ENCODE peak calls at places on chromosome 3, in nine cellular contexts. C is NCI-H146; K is mammary epithelial cell; J is head of caudate nucleus; D is dorsolateral prefrontal cortex; P is Right ventricle myocardium superior; H is naive thymus-derived CD8-positive, alpha-beta T cell; Z is ecto neural progenitor cell; W is T-helper 2 cell. O is an unnamed sample.
A peak's percentile ranks its signal among the peaks of the same experiment; 100 is the strongest.

GRCh38 chr3:98906230-98906629 is 4.7 kb upstream of the DCBLD2 start:
- DNase-seq in C (no peak), K (peak; percentile 55), J (no peak), D (no peak), P (no peak), H (no peak), Z (no peak), W (no peak), O (no peak)

GRCh38 chr3:88180398-88180999 is 30.7 kb downstream of the C3orf38 start:
- DNase-seq in C (no peak), K (peak; percentile 37), J (no peak), D (no peak), P (no peak), H (peak; percentile 38), Z (no peak), W (no peak), O (peak; percentile 9)

GRCh38 chr3:51717446-51717845 is 10.6 kb downstream of the GRM2 start:
- DNase-seq in C (no peak), K (no peak), J (no peak), D (no peak), P (no peak), H (no peak), Z (peak; percentile 43), W (no peak), O (no peak)

GRCh38 chr3:17901893-17902292 is 159.5 kb upstream of the TBC1D5 start:
- DNase-seq in C (no peak), K (no peak), J (no peak), D (no peak), P (no peak), H (no peak), Z (no peak), W (no peak), O (no peak)

GRCh38 chr3:157132936-157133335 is 27.0 kb downstream of the CCNL1 start:
- DNase-seq in C (no peak), K (peak; percentile 22), J (peak; percentile 67), D (no peak), P (no peak), H (no peak), Z (no peak), W (no peak), O (no peak)

GRCh38 chr3:57546616-57547015 is 2.5 kb upstream of the DNAH12 start:
- DNase-seq in C (no peak), K (no peak), J (no peak), D (no peak), P (no peak), H (no peak), Z (no peak), W (no peak), O (no peak)

GRCh38 chr3:24678441-24678865 is 183.8 kb upstream of the THRB start:
- DNase-seq in C (no peak), K (peak; percentile 94), J (no peak), D (no peak), P (no peak), H (no peak), Z (no peak), W (no peak), O (no peak)

GRCh38 chr3:128238100-128238459 is 84.8 kb downstream of the EEFSEC start:
- DNase-seq in C (no peak), K (no peak), J (no peak), D (no peak), P (no peak), H (no peak), Z (no peak), W (no peak), O (no peak)

GRCh38 chr3:63818282-63819150 is 583 bp upstream of the C3orf49 start:
- DNase-seq in C (peak; percentile 35), K (peak; percentile 33), J (peak; percentile 75), D (peak; percentile 72), P (no peak), H (peak; percentile 57), Z (peak; percentile 64), W (peak; percentile 20), O (peak; percentile 55)

GRCh38 chr3:107441617-107442016 is 64.4 kb downstream of the CCDC54 start:
- DNase-seq in C (no peak), K (no peak), J (no peak), D (no peak), P (no peak), H (no peak), Z (no peak), W (no peak), O (no peak)

GRCh38 chr3:161265916-161266571 is 44.9 kb downstream of the NMD3 start:
- DNase-seq in C (no peak), K (peak; percentile 57), J (no peak), D (no peak), P (no peak), H (no peak), Z (no peak), W (no peak), O (no peak)

GRCh38 chr3:161171639-161172552 is 49.2 kb upstream of the NMD3 start:
- DNase-seq in C (peak; percentile 32), K (peak; percentile 4), J (no peak), D (no peak), P (no peak), H (no peak), Z (no peak), W (no peak), O (no peak)

GRCh38 chr3:36446230-36446629 is 65.9 kb downstream of the STAC start:
- DNase-seq in C (no peak), K (no peak), J (no peak), D (no peak), P (no peak), H (no peak), Z (no peak), W (no peak), O (no peak)

GRCh38 chr3:150242220-150242938 is 165.7 kb upstream of the TSC22D2 start:
- DNase-seq in C (peak; percentile 83), K (no peak), J (no peak), D (no peak), P (no peak), H (no peak), Z (no peak), W (no peak), O (no peak)

GRCh38 chr3:46416134-46417119 is 9.4 kb downstream of the CCRL2 start:
- DNase-seq in C (peak; percentile 91), K (no peak), J (no peak), D (no peak), P (no peak), H (no peak), Z (no peak), W (no peak), O (no peak)

GRCh38 chr3:12336099-12336498 is 47.2 kb downstream of the PPARG start:
- DNase-seq in C (no peak), K (no peak), J (no peak), D (no peak), P (no peak), H (peak; percentile 30), Z (no peak), W (no peak), O (no peak)

GRCh38 chr3:42923606-42924005 is 17.7 kb downstream of the ZNF662 start:
- DNase-seq in C (no peak), K (no peak), J (no peak), D (no peak), P (no peak), H (no peak), Z (no peak), W (no peak), O (no peak)

GRCh38 chr3:106004841-106005240 is 136.0 kb upstream of the CBLB start:
- DNase-seq in C (no peak), K (no peak), J (no peak), D (no peak), P (no peak), H (no peak), Z (no peak), W (no peak), O (no peak)

GRCh38 chr3:43372809-43373587 is 86.7 kb downstream of the SNRK start:
- DNase-seq in C (no peak), K (no peak), J (no peak), D (no peak), P (no peak), H (no peak), Z (no peak), W (no peak), O (no peak)

GRCh38 chr3:27133062-27133461 is 236.1 kb downstream of the NEK10 start:
- DNase-seq in C (no peak), K (no peak), J (no peak), D (no peak), P (no peak), H (no peak), Z (no peak), W (no peak), O (no peak)

GRCh38 chr3:47251689-47252088 is 30.9 kb downstream of the KIF9 start:
- DNase-seq in C (no peak), K (no peak), J (no peak), D (no peak), P (no peak), H (no peak), Z (no peak), W (no peak), O (no peak)

GRCh38 chr3:169863458-169863899 is 6.3 kb downstream of the LRRC31 start:
- DNase-seq in C (peak; percentile 71), K (peak; percentile 71), J (peak; percentile 71), D (peak; percentile 19), P (peak; percentile 50), H (peak; percentile 71), Z (peak; percentile 70), W (peak; percentile 30), O (peak; percentile 67)

GRCh38 chr3:49279376-49279775 is 2.3 kb upstream of the C3orf62 start:
- DNase-seq in C (no peak), K (peak; percentile 52), J (no peak), D (no peak), P (no peak), H (no peak), Z (no peak), W (no peak), O (no peak)

GRCh38 chr3:50345586-50345985 is at the start of gene ZMYND10:
- DNase-seq in C (peak; percentile 64), K (peak; percentile 31), J (peak; percentile 71), D (peak; percentile 52), P (peak; percentile 89), H (peak; percentile 75), Z (peak; percentile 88), W (peak; percentile 57), O (peak; percentile 83)

GRCh38 chr3:160935413-160936095 is 169.6 kb downstream of the B3GALNT1 start:
- DNase-seq in C (peak; percentile 35), K (no peak), J (no peak), D (no peak), P (no peak), H (no peak), Z (no peak), W (no peak), O (no peak)

GRCh38 chr3:144931590-144931989 is 960.0 kb downstream of the DIPK2A start:
- DNase-seq in C (no peak), K (no peak), J (no peak), D (no peak), P (no peak), H (no peak), Z (no peak), W (no peak), O (no peak)

GRCh38 chr3:56737001-56737400 is 53.9 kb upstream of the TASOR start:
- DNase-seq in C (no peak), K (no peak), J (no peak), D (no peak), P (no peak), H (no peak), Z (no peak), W (no peak), O (no peak)

GRCh38 chr3:128870327-128870726 is 9.1 kb upstream of the ACAD9 start:
- DNase-seq in C (no peak), K (no peak), J (no peak), D (no peak), P (no peak), H (no peak), Z (no peak), W (no peak), O (no peak)

GRCh38 chr3:86814918-86815655 is 175.9 kb downstream of the VGLL3 start:
- DNase-seq in C (no peak), K (no peak), J (no peak), D (no peak), P (no peak), H (no peak), Z (no peak), W (no peak), O (no peak)

O was measured in heart right ventricle.